ENCODE peak calls at places on chromosomes 13 and 19, in six cellular contexts. One of them, this sample, is unnamed.

GRCh38 chr13:51638497-51638871 is 54.2 kb downstream of the WDFY2 start:
- DNase-seq in left colon: no peak
- DNase-seq in MV-4-11: no peak
- DNase-seq in tibial artery: no peak
- DNase-seq in activated naive CD8-positive, alpha-beta T cell treated with anti-CD3 and anti-CD28 coated beads for 36 hours: no peak
- DNase-seq in fibroblast of lung: no peak
- DNase-seq in this sample: peak

GRCh38 chr13:79108914-79109643 is 297.0 kb downstream of the RBM26 start:
- DNase-seq in activated naive CD8-positive, alpha-beta T cell treated with anti-CD3 and anti-CD28 coated beads for 36 hours: no peak
- DNase-seq in MV-4-11: peak
- DNase-seq in tibial artery: no peak
- DNase-seq in fibroblast of lung: no peak
- DNase-seq in left colon: no peak
- DNase-seq in this sample: no peak

GRCh38 chr19:4584670-4585460 is 25.4 kb upstream of the SEMA6B start:
- DNase-seq in MV-4-11: no peak
- DNase-seq in activated naive CD8-positive, alpha-beta T cell treated with anti-CD3 and anti-CD28 coated beads for 36 hours: no peak
- DNase-seq in tibial artery: no peak
- DNase-seq in fibroblast of lung: no peak
- DNase-seq in left colon: no peak
- DNase-seq in this sample: no peak

GRCh38 chr13:114313061-114313860 is 1.0 kb upstream of the CHAMP1 start:
- DNase-seq in activated naive CD8-positive, alpha-beta T cell treated with anti-CD3 and anti-CD28 coated beads for 36 hours: peak
- DNase-seq in tibial artery: no peak
- DNase-seq in left colon: peak
- DNase-seq in fibroblast of lung: no peak
- DNase-seq in MV-4-11: peak
- DNase-seq in this sample: no peak

GRCh38 chr19:29540128-29540527 is 14.3 kb downstream of the VSTM2B start:
- DNase-seq in activated naive CD8-positive, alpha-beta T cell treated with anti-CD3 and anti-CD28 coated beads for 36 hours: no peak
- DNase-seq in MV-4-11: no peak
- DNase-seq in fibroblast of lung: no peak
- DNase-seq in tibial artery: no peak
- DNase-seq in left colon: no peak
- DNase-seq in this sample: no peak

GRCh38 chr13:88051746-88052482 is 380.7 kb downstream of the SLITRK5 start:
- DNase-seq in MV-4-11: no peak
- DNase-seq in left colon: no peak
- DNase-seq in fibroblast of lung: no peak
- DNase-seq in activated naive CD8-positive, alpha-beta T cell treated with anti-CD3 and anti-CD28 coated beads for 36 hours: no peak
- DNase-seq in tibial artery: no peak
- DNase-seq in this sample: no peak

GRCh38 chr19:36686365-36687213 is 823 bp upstream of the ZNF567 start:
- DNase-seq in tibial artery: peak
- DNase-seq in fibroblast of lung: peak
- DNase-seq in left colon: peak
- DNase-seq in activated naive CD8-positive, alpha-beta T cell treated with anti-CD3 and anti-CD28 coated beads for 36 hours: no peak
- DNase-seq in MV-4-11: no peak
- DNase-seq in this sample: peak

GRCh38 chr13:30346789-30347167 is 39.4 kb upstream of the KATNAL1 start:
- DNase-seq in tibial artery: no peak
- DNase-seq in MV-4-11: no peak
- DNase-seq in fibroblast of lung: no peak
- DNase-seq in activated naive CD8-positive, alpha-beta T cell treated with anti-CD3 and anti-CD28 coated beads for 36 hours: no peak
- DNase-seq in left colon: no peak
- DNase-seq in this sample: no peak

GRCh38 chr13:83881917-83882625 is at the start of gene SLITRK1:
- DNase-seq in MV-4-11: no peak
- DNase-seq in fibroblast of lung: peak
- DNase-seq in tibial artery: no peak
- DNase-seq in activated naive CD8-positive, alpha-beta T cell treated with anti-CD3 and anti-CD28 coated beads for 36 hours: peak
- DNase-seq in left colon: peak
- DNase-seq in this sample: peak

GRCh38 chr19:4379383-4380253 is 20.7 kb downstream of the SH3GL1 start:
- DNase-seq in MV-4-11: no peak
- DNase-seq in left colon: no peak
- DNase-seq in tibial artery: no peak
- DNase-seq in activated naive CD8-positive, alpha-beta T cell treated with anti-CD3 and anti-CD28 coated beads for 36 hours: peak
- DNase-seq in fibroblast of lung: no peak
- DNase-seq in this sample: no peak

GRCh38 chr19:47272448-47273312 is 2.0 kb upstream of the INAFM1 start:
- DNase-seq in activated naive CD8-positive, alpha-beta T cell treated with anti-CD3 and anti-CD28 coated beads for 36 hours: no peak
- DNase-seq in MV-4-11: peak
- DNase-seq in tibial artery: peak
- DNase-seq in left colon: peak
- DNase-seq in fibroblast of lung: peak
- DNase-seq in this sample: peak

This sample was measured in fibroblast of the aortic adventitia.